ENCODE peak calls at places on chromosome 6, in four cellular contexts. H is neural progenitor cell, G is suprapubic skin, B is fibroblast of lung. T is an unnamed sample.

GRCh38 chr6:105900120-105900937 is 185.8 kb upstream of the PRDM1 start:
- DNase-seq in H (no peak), G (no peak), B (peak; percentile 69), T (no peak)

GRCh38 chr6:127342296-127342945 is 988 bp downstream of the ECHDC1 start:
- DNase-seq in H (peak; percentile 76), G (no peak), B (peak; percentile 22), T (no peak)

GRCh38 chr6:168192901-168193815 is 114.1 kb upstream of the FRMD1 start:
- DNase-seq in H (no peak), G (peak; percentile 71), B (no peak), T (peak; percentile 60)

GRCh38 chr6:88238901-88239300 is 72.8 kb upstream of the CNR1 start:
- DNase-seq in H (no peak), G (no peak), B (no peak), T (no peak)

GRCh38 chr6:89208551-89208950 is 8.6 kb downstream of the GABRR1 start:
- DNase-seq in H (no peak), G (no peak), B (no peak), T (no peak)

GRCh38 chr6:109702797-109703196 is 11.7 kb downstream of the FIG4 start:
- DNase-seq in H (no peak), G (no peak), B (no peak), T (no peak)

GRCh38 chr6:18586133-18586532 is 199.0 kb downstream of the RNF144B start:
- DNase-seq in H (no peak), G (no peak), B (no peak), T (peak; percentile 41)

GRCh38 chr6:6713660-6714446 is 125.3 kb downstream of the LY86 start:
- DNase-seq in H (no peak), G (no peak), B (peak; percentile 71), T (no peak)

GRCh38 chr6:159906400-159906799 is 15.6 kb downstream of the MAS1 start:
- DNase-seq in H (no peak), G (no peak), B (no peak), T (no peak)

GRCh38 chr6:37696220-37696840 is 1.4 kb downstream of the MDGA1 start:
- DNase-seq in H (peak; percentile 66), G (no peak), B (peak; percentile 42), T (peak; percentile 82)

DNA sequence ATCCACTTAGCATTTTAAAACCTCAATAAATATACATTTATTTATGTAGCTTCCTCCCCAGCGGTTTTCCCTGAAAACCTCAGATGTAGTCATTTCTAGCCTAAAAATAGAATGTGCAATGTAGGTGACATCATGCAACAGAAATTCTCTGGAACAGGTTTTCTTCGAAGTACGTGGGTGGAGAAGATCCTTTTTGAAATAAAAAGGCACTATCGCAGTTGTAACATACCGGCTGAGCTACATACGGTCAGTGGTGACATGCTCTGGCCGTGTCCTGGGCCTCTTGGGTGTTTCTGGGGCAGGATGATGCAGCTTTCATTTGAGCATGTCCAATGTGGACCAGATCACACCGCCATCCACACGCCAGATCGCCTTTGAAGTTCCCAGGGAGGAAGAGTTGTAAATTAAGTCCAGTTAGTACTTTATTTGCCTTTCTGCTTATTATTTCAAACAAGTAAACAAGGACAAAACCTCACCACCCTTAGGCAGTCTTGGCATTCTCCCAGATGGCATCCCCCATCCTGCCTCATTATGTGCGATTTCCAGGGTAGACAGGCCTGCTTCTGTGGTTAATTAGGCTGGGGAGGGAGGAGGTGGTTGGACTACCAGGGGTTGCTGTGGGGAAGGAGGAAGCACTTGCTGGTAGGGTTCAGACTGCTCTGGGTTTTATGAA is 109.5 kb upstream of the CLDN20 start:
- DNase-seq in H (no peak), G (no peak), B (peak; percentile 80), T (no peak)
- H3K4me3 ChIP-seq in H (no peak overlapping the region), G (no peak overlapping the region), B (peak overlapping the region; percentile 26), T (no peak overlapping the region)

DNA sequence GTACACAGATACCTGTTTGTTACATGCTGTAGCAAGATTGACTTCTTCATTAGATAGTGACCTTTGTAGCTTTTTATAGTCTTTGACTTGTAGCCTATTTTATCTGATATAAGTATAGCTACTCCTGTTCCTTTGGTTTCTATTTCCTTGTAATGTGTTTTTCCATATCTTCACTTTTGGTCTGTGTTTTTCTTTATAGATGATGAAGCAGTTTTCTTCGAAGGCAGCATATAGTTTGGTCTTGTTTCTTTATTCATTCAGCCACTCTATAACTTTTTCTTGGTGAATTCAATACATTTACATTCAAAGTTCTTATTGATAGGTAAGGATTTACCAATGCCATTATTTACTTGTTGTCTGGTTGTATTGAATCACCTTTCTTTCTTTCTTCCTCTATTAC is 1357.3 kb upstream of the EYS start:
- DNase-seq in H (no peak), G (no peak), B (no peak), T (no peak)
- H3K9me3 ChIP-seq in H (no peaks in the 10 kb centered on the region), G (no peaks in the 10 kb centered on the region), B (no peaks in the 10 kb centered on the region), T (no peaks in the 10 kb centered on the region)

GRCh38 chr6:111738631-111739030 is 133.0 kb upstream of the TRAF3IP2 start:
- DNase-seq in H (no peak), G (no peak), B (no peak), T (no peak)
- H3K4me1 ChIP-seq in H (peaks cover 8% of the 10 kb centered on the region), G (peaks cover 16% of the 10 kb centered on the region), B (peaks cover 4% of the 10 kb centered on the region), T (no peaks in the 10 kb centered on the region)

GRCh38 chr6:56334937-56335336 is 87.6 kb upstream of the COL21A1 start:
- DNase-seq in H (no peak), G (no peak), B (peak; percentile 83), T (no peak)

GRCh38 chr6:56339524-56339923 is 92.1 kb upstream of the COL21A1 start:
- DNase-seq in H (no peak), G (no peak), B (no peak), T (no peak)

GRCh38 chr6:56335733-56336132 is 88.4 kb upstream of the COL21A1 start:
- DNase-seq in H (no peak), G (no peak), B (peak; percentile 93), T (no peak)
- H3K4me3 ChIP-seq in H (no peak overlapping the region), G (no peak overlapping the region), B (no peak overlapping the region), T (no peak overlapping the region)

GRCh38 chr6:42947950-42948349 is 12.6 kb upstream of the GNMT start:
- DNase-seq in H (no peak), G (no peak), B (no peak), T (no peak)
- H3K9me3 ChIP-seq in H (no peaks in the 10 kb centered on the region), G (no peaks in the 10 kb centered on the region), B (no peaks in the 10 kb centered on the region), T (no peaks in the 10 kb centered on the region)